ENCODE peak calls at places on chromosomes 5 and 9, in four cellular contexts. V, X, U and G are unnamed samples.

GRCh38 chr5:154189256-154189818 is 1.2 kb upstream of the GALNT10 start:
- DNase-seq in V (peak; percentile 57), X (no peak), U (no peak), G (no peak)

GRCh38 chr5:26662806-26663360 is 375.5 kb downstream of the CDH9 start:
- DNase-seq in V (no peak), X (no peak), U (no peak), G (no peak)

GRCh38 chr9:125066839-125067619 is 76.3 kb downstream of the SCAI start:
- DNase-seq in V (peak; percentile 50), X (peak; percentile 13), U (no peak), G (peak; percentile 64)

GRCh38 chr5:147628054-147628895 is 118.4 kb upstream of the DPYSL3 start:
- DNase-seq in V (no peak), X (peak; percentile 82), U (peak; percentile 53), G (peak; percentile 71)

GRCh38 chr5:173781432-173781825 is 106.7 kb upstream of the CPEB4 start:
- DNase-seq in V (no peak), X (no peak), U (no peak), G (no peak)

GRCh38 chr9:69936427-69936826 is 107.2 kb upstream of the MAMDC2 start:
- DNase-seq in V (no peak), X (no peak), U (no peak), G (no peak)

GRCh38 chr9:5421163-5421562 is 16.6 kb downstream of the PLGRKT start:
- DNase-seq in V (no peak), X (no peak), U (no peak), G (no peak)

GRCh38 chr5:132394681-132395259 is 25.3 kb downstream of the SLC22A5 start:
- DNase-seq in V (no peak), X (no peak), U (no peak), G (no peak)

GRCh38 chr5:164392531-164392930 is 887.1 kb downstream of the MAT2B start:
- DNase-seq in V (no peak), X (no peak), U (no peak), G (peak; percentile 57)

GRCh38 chr5:120415985-120416384 is 48.1 kb upstream of the PRR16 start:
- DNase-seq in V (no peak), X (no peak), U (no peak), G (no peak)

GRCh38 chr9:72173080-72173479 is 23.8 kb downstream of the GDA start:
- DNase-seq in V (no peak), X (no peak), U (no peak), G (no peak)

GRCh38 chr5:175109058-175109755 is 334.8 kb downstream of the DRD1 start:
- DNase-seq in V (no peak), X (no peak), U (no peak), G (no peak)

GRCh38 chr5:67483453-67484030 is 286.9 kb upstream of the CD180 start:
- DNase-seq in V (no peak), X (no peak), U (no peak), G (no peak)

GRCh38 chr9:36116593-36116992 is 19.9 kb upstream of the GLIPR2 start:
- DNase-seq in V (no peak), X (no peak), U (no peak), G (no peak)

GRCh38 chr9:82810902-82811301 is 252.0 kb downstream of the RASEF start:
- DNase-seq in V (no peak), X (no peak), U (no peak), G (peak; percentile 9)

GRCh38 chr9:33623658-33624586 is 99.9 kb downstream of the ANKRD18B start:
- DNase-seq in V (peak; percentile 64), X (peak; percentile 81), U (peak; percentile 69), G (peak; percentile 79)

GRCh38 chr9:112747094-112747493 is 3.5 kb upstream of the SNX30 start:
- DNase-seq in V (no peak), X (no peak), U (no peak), G (no peak)

GRCh38 chr9:128626181-128626580 is 30.5 kb downstream of the DYNC2I2 start:
- DNase-seq in V (no peak), X (no peak), U (no peak), G (no peak)

GRCh38 chr5:54390015-54390414 is 65.5 kb upstream of the HSPB3 start:
- DNase-seq in V (no peak), X (peak; percentile 83), U (no peak), G (peak; percentile 76)

GRCh38 chr5:121285861-121286527 is 565.7 kb upstream of the FTMT start:
- DNase-seq in V (no peak), X (no peak), U (no peak), G (peak; percentile 48)

GRCh38 chr9:93112864-93113389 is 16.9 kb downstream of the CARD19 start:
- DNase-seq in V (peak; percentile 54), X (no peak), U (no peak), G (no peak)